ENCODE peak calls at places on chromosomes 7 and 10, in five cellular contexts. E is neuronal stem cell, N is H1, D is mesenchymal stem cell, V is H9. U is an unnamed sample. For H3K4me1, the result is how much of the 10 kb centered on the place peaks cover.

GRCh38 chr7:73718905-73719805 is at the start of gene STX1A:
- DNase-seq in E (no peak), N (no peak), D (peak), V (peak), U (peak)

GRCh38 chr7:103445228-103446020 is 583 bp downstream of the SLC26A5 start:
- DNase-seq in E (peak), N (peak), D (peak), V (peak), U (no peak)

GRCh38 chr7:1196950-1197349 is 35.7 kb upstream of the UNCX start:
- DNase-seq in E (no peak), N (no peak), D (no peak), V (no peak), U (no peak)

GRCh38 chr10:98376485-98376884 is 38.5 kb downstream of the PYROXD2 start:
- DNase-seq in E (no peak), N (no peak), D (no peak), V (no peak), U (no peak)

GRCh38 chr7:1758417-1758858 is 88.4 kb downstream of the ELFN1 start:
- DNase-seq in E (peak), N (no peak), D (peak), V (peak), U (no peak)

GRCh38 chr7:44391171-44391570 is 65.8 kb upstream of the CAMK2B start:
- DNase-seq in E (no peak), N (peak), D (no peak), V (peak), U (no peak)

GRCh38 chr7:7103343-7104313 is 78.7 kb upstream of the C1GALT1 start:
- DNase-seq in E (no peak), N (no peak), D (peak), V (no peak), U (peak)

GRCh38 chr7:89028319-89028718 is 232.8 kb upstream of the TEX47 start:
- DNase-seq in E (no peak), N (no peak), D (no peak), V (no peak), U (no peak)

GRCh38 chr10:79379512-79380124 is 32.3 kb downstream of the PPIF start:
- DNase-seq in E (no peak), N (no peak), D (no peak), V (peak), U (no peak)

GRCh38 chr10:34477229-34477628 is 337.9 kb downstream of the PARD3 start:
- DNase-seq in E (no peak), N (no peak), D (no peak), V (no peak), U (no peak)

GRCh38 chr7:122219253-122219865 is 75.3 kb upstream of the AASS start:
- DNase-seq in E (peak), N (no peak), D (peak), V (no peak), U (no peak)

GRCh38 chr10:71300555-71301370 is 18.3 kb upstream of the SLC29A3 start:
- DNase-seq in E (no peak), N (no peak), D (no peak), V (no peak), U (no peak)

GRCh38 chr10:75525646-75526045 is 94.2 kb downstream of the LRMDA start:
- DNase-seq in E (no peak), N (no peak), D (peak), V (no peak), U (no peak)

GRCh38 chr10:1049425-1049958 is 573 bp upstream of the IDI1 start:
- DNase-seq in E (no peak), N (no peak), D (no peak), V (no peak), U (peak)

GRCh38 chr10:132272061-132272766 is 35.5 kb downstream of the STK32C start:
- DNase-seq in E (no peak), N (no peak), D (no peak), V (no peak), U (no peak)

GRCh38 chr7:98324782-98325181 is 43.3 kb downstream of the BRI3 start:
- DNase-seq in E (no peak), N (no peak), D (no peak), V (no peak), U (no peak)

GRCh38 chr10:78165617-78166016 is 132.0 kb downstream of the RPS24 start:
- DNase-seq in E (peak), N (no peak), D (peak), V (peak), U (no peak)

GRCh38 chr7:154674191-154674590 is 328.7 kb downstream of the PAXIP1 start:
- DNase-seq in E (no peak), N (no peak), D (no peak), V (no peak), U (no peak)

GRCh38 chr10:34861293-34862004 is 46.4 kb upstream of the PARD3 start:
- DNase-seq in E (no peak), N (no peak), D (peak), V (no peak), U (no peak)

GRCh38 chr10:110326351-110327032 is 21.8 kb upstream of the SMNDC1 start:
- DNase-seq in E (no peak), N (no peak), D (peak), V (no peak), U (no peak)

GRCh38 chr7:10596827-10597226 is 376.8 kb upstream of the PHF14 start:
- DNase-seq in E (no peak), N (no peak), D (no peak), V (no peak), U (no peak)

GRCh38 chr10:70197235-70197952 is 27.1 kb upstream of the SAR1A start:
- DNase-seq in E (no peak), N (no peak), D (no peak), V (no peak), U (no peak)

GRCh38 chr10:11546581-11546980 is 64.9 kb downstream of the USP6NL start:
- DNase-seq in E (no peak), N (no peak), D (peak), V (no peak), U (no peak)

GRCh38 chr7:40570218-40570617 is 435.4 kb downstream of the SUGCT start:
- DNase-seq in E (peak), N (no peak), D (peak), V (peak), U (no peak)

GRCh38 chr10:67114945-67115344 is 189.1 kb downstream of the LRRTM3 start:
- DNase-seq in E (no peak), N (no peak), D (no peak), V (no peak), U (no peak)

GRCh38 chr10:21138769-21139324 is 241.7 kb upstream of the NEBL start:
- DNase-seq in E (no peak), N (no peak), D (no peak), V (no peak), U (no peak)

GRCh38 chr10:60816624-60817023 is 38.3 kb downstream of the CDK1 start:
- DNase-seq in E (peak), N (no peak), D (peak), V (no peak), U (peak)

GRCh38 chr7:134454277-134454676 is 4.6 kb downstream of the AKR1B1 start:
- DNase-seq in E (no peak), N (no peak), D (peak), V (no peak), U (no peak)

GRCh38 chr10:6737080-6737641 is 157.1 kb upstream of the PRKCQ start:
- DNase-seq in E (no peak), N (peak), D (no peak), V (peak), U (no peak)

GRCh38 chr10:94005050-94005449 is 11.3 kb downstream of the PLCE1 start:
- DNase-seq in E (no peak), N (no peak), D (no peak), V (no peak), U (no peak)

GRCh38 chr7:108057951-108058391 is 55.0 kb upstream of the LAMB1 start:
- DNase-seq in E (no peak), N (no peak), D (no peak), V (no peak), U (no peak)

GRCh38 chr7:130180571-130180971 is 24.6 kb downstream of the TMEM209 start:
- DNase-seq in E (no peak), N (no peak), D (peak), V (no peak), U (no peak)

GRCh38 chr7:17638727-17639126 is 301.6 kb downstream of the SNX13 start:
- DNase-seq in E (no peak), N (no peak), D (no peak), V (no peak), U (no peak)

GRCh38 chr10:36148207-36148606 is 506.1 kb upstream of the FZD8 start:
- DNase-seq in E (no peak), N (no peak), D (no peak), V (no peak), U (no peak)

GRCh38 chr10:86366033-86366901 is at the start of gene GRID1:
- DNase-seq in E (no peak), N (peak), D (peak), V (peak), U (peak)

GRCh38 chr7:4479367-4480039 is 202.6 kb upstream of the FOXK1 start:
- DNase-seq in E (no peak), N (peak), D (peak), V (peak), U (peak)

GRCh38 chr10:83862723-83863122 is 276.6 kb upstream of the GHITM start:
- DNase-seq in E (no peak), N (no peak), D (no peak), V (no peak), U (no peak)

GRCh38 chr10:81108516-81109199 is 571.0 kb downstream of the SH2D4B start:
- DNase-seq in E (no peak), N (no peak), D (peak), V (no peak), U (no peak)

GRCh38 chr10:76026931-76027330 is 595.5 kb downstream of the LRMDA start:
- DNase-seq in E (no peak), N (no peak), D (no peak), V (no peak), U (no peak)

GRCh38 chr7:4549681-4550080 is 132.4 kb upstream of the FOXK1 start:
- DNase-seq in E (no peak), N (no peak), D (no peak), V (no peak), U (no peak)

GRCh38 chr10:124605856-124606812 is 138.0 kb downstream of the FAM53B start:
- DNase-seq in E (no peak), N (no peak), D (no peak), V (no peak), U (peak)
- H3K27ac ChIP-seq in E (no peak), N (no peak), D (no peak), V (no peak), U (no peak)

DNA sequence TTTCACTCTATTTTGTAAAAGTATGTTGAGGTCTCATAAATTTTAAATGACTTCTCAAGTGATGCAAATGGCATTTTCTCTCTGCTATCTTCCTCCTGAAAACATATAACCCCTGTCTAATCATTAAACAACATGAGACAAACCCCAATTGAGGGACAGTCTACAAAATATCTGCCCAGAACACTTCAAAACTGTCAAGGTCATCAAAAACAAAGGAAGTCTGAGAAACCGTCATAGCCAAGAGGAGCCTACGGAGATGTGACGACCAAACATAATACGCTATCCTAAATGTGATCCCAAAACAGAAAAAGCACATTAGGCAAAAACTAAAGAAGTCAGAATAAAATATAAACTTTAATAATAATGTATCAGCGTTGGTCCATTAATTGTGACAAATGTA is 282.3 kb upstream of the SEMA3C start:
- DNase-seq in E (no peak), N (no peak), D (no peak), V (no peak), U (no peak)
- H2BK12ac ChIP-seq in E (no peak), N (no peak), D (no peak), V (no peak), U (no peak)

GRCh38 chr10:113168560-113168959 is 218.5 kb downstream of the TCF7L2 start:
- DNase-seq in E (no peak), N (no peak), D (no peak), V (no peak), U (peak)
- H3K4me1 ChIP-seq in E (under half), N (under half), D (under half), V (under half), U (under half)

GRCh38 chr10:124651402-124651887 is 92.7 kb downstream of the FAM53B start:
- DNase-seq in E (no peak), N (no peak), D (no peak), V (no peak), U (no peak)
- H3K27ac ChIP-seq in E (no peak), N (peak), D (no peak), V (no peak), U (no peak)

GRCh38 chr7:94687810-94688209 is 31.9 kb upstream of the SGCE start:
- DNase-seq in E (no peak), N (no peak), D (peak), V (no peak), U (peak)
- H2BK12ac ChIP-seq in E (no peak), N (no peak), D (peak), V (no peak), U (peak)

U was measured in trophoblast cell.